ENCODE peak calls at places on chromosomes 5 and 9, in ten cellular contexts. One of them, this sample, is unnamed.

GRCh38 chr5:177526191-177526590 is 9.4 kb upstream of the DDX41 start:
- DNase-seq in activated CD4-positive, alpha-beta T cell treated with anti-CD3 and anti-CD28 coated beads for 24 hours: no peak
- DNase-seq in kidney tubule cell: no peak
- DNase-seq in CD4-positive, alpha-beta memory T cell: no peak
- DNase-seq in cardiac fibroblast: no peak
- DNase-seq in NCI-H1105 treated with DMSO at 0.1 percent for 48 hours: no peak
- DNase-seq in choroid plexus epithelial cell: no peak
- DNase-seq in left cardiac atrium: no peak
- DNase-seq in neural crest cell: no peak
- DNase-seq in stimulated activated CD8-positive, alpha-beta memory T cell treated with anti-CD3 and anti-CD28 coated beads, Interleukin-7, amount 100 ng/mL, for 24 hours: no peak
- DNase-seq in this sample: no peak

GRCh38 chr9:13705913-13706312 is 426.4 kb upstream of the MPDZ start:
- DNase-seq in stimulated activated CD8-positive, alpha-beta memory T cell treated with anti-CD3 and anti-CD28 coated beads, Interleukin-7, amount 100 ng/mL, for 24 hours: no peak
- DNase-seq in choroid plexus epithelial cell: peak
- DNase-seq in activated CD4-positive, alpha-beta T cell treated with anti-CD3 and anti-CD28 coated beads for 24 hours: no peak
- DNase-seq in NCI-H1105 treated with DMSO at 0.1 percent for 48 hours: no peak
- DNase-seq in left cardiac atrium: peak
- DNase-seq in cardiac fibroblast: peak
- DNase-seq in neural crest cell: no peak
- DNase-seq in kidney tubule cell: no peak
- DNase-seq in CD4-positive, alpha-beta memory T cell: no peak
- DNase-seq in this sample: no peak

GRCh38 chr5:166551384-166551783 is 1740.1 kb upstream of the WWC1 start:
- DNase-seq in neural crest cell: no peak
- DNase-seq in left cardiac atrium: no peak
- DNase-seq in CD4-positive, alpha-beta memory T cell: no peak
- DNase-seq in activated CD4-positive, alpha-beta T cell treated with anti-CD3 and anti-CD28 coated beads for 24 hours: no peak
- DNase-seq in choroid plexus epithelial cell: no peak
- DNase-seq in kidney tubule cell: no peak
- DNase-seq in NCI-H1105 treated with DMSO at 0.1 percent for 48 hours: peak
- DNase-seq in cardiac fibroblast: peak
- DNase-seq in stimulated activated CD8-positive, alpha-beta memory T cell treated with anti-CD3 and anti-CD28 coated beads, Interleukin-7, amount 100 ng/mL, for 24 hours: no peak
- DNase-seq in this sample: no peak

GRCh38 chr5:64759960-64760695 is 8.4 kb downstream of the SREK1IP1 start:
- DNase-seq in NCI-H1105 treated with DMSO at 0.1 percent for 48 hours: peak
- DNase-seq in CD4-positive, alpha-beta memory T cell: no peak
- DNase-seq in activated CD4-positive, alpha-beta T cell treated with anti-CD3 and anti-CD28 coated beads for 24 hours: no peak
- DNase-seq in stimulated activated CD8-positive, alpha-beta memory T cell treated with anti-CD3 and anti-CD28 coated beads, Interleukin-7, amount 100 ng/mL, for 24 hours: no peak
- DNase-seq in choroid plexus epithelial cell: no peak
- DNase-seq in cardiac fibroblast: no peak
- DNase-seq in neural crest cell: no peak
- DNase-seq in kidney tubule cell: no peak
- DNase-seq in left cardiac atrium: no peak
- DNase-seq in this sample: no peak

GRCh38 chr5:10151656-10152055 is 98.0 kb downstream of the ATPSCKMT start:
- DNase-seq in choroid plexus epithelial cell: peak
- DNase-seq in kidney tubule cell: peak
- DNase-seq in NCI-H1105 treated with DMSO at 0.1 percent for 48 hours: no peak
- DNase-seq in left cardiac atrium: no peak
- DNase-seq in CD4-positive, alpha-beta memory T cell: no peak
- DNase-seq in cardiac fibroblast: no peak
- DNase-seq in activated CD4-positive, alpha-beta T cell treated with anti-CD3 and anti-CD28 coated beads for 24 hours: no peak
- DNase-seq in neural crest cell: no peak
- DNase-seq in stimulated activated CD8-positive, alpha-beta memory T cell treated with anti-CD3 and anti-CD28 coated beads, Interleukin-7, amount 100 ng/mL, for 24 hours: no peak
- DNase-seq in this sample: no peak

GRCh38 chr9:4550777-4551476 is 60.7 kb downstream of the SLC1A1 start:
- DNase-seq in neural crest cell: no peak
- DNase-seq in choroid plexus epithelial cell: peak
- DNase-seq in CD4-positive, alpha-beta memory T cell: peak
- DNase-seq in stimulated activated CD8-positive, alpha-beta memory T cell treated with anti-CD3 and anti-CD28 coated beads, Interleukin-7, amount 100 ng/mL, for 24 hours: no peak
- DNase-seq in cardiac fibroblast: peak
- DNase-seq in kidney tubule cell: peak
- DNase-seq in left cardiac atrium: no peak
- DNase-seq in NCI-H1105 treated with DMSO at 0.1 percent for 48 hours: no peak
- DNase-seq in activated CD4-positive, alpha-beta T cell treated with anti-CD3 and anti-CD28 coated beads for 24 hours: no peak
- DNase-seq in this sample: no peak

GRCh38 chr9:124145903-124146575 is 111.7 kb upstream of the NEK6 start:
- DNase-seq in kidney tubule cell: peak
- DNase-seq in left cardiac atrium: no peak
- DNase-seq in CD4-positive, alpha-beta memory T cell: no peak
- DNase-seq in activated CD4-positive, alpha-beta T cell treated with anti-CD3 and anti-CD28 coated beads for 24 hours: no peak
- DNase-seq in choroid plexus epithelial cell: peak
- DNase-seq in neural crest cell: no peak
- DNase-seq in stimulated activated CD8-positive, alpha-beta memory T cell treated with anti-CD3 and anti-CD28 coated beads, Interleukin-7, amount 100 ng/mL, for 24 hours: no peak
- DNase-seq in NCI-H1105 treated with DMSO at 0.1 percent for 48 hours: no peak
- DNase-seq in cardiac fibroblast: peak
- DNase-seq in this sample: no peak

GRCh38 chr9:2662496-2662895 is 40.9 kb downstream of the VLDLR start:
- DNase-seq in cardiac fibroblast: no peak
- DNase-seq in stimulated activated CD8-positive, alpha-beta memory T cell treated with anti-CD3 and anti-CD28 coated beads, Interleukin-7, amount 100 ng/mL, for 24 hours: no peak
- DNase-seq in NCI-H1105 treated with DMSO at 0.1 percent for 48 hours: no peak
- DNase-seq in activated CD4-positive, alpha-beta T cell treated with anti-CD3 and anti-CD28 coated beads for 24 hours: no peak
- DNase-seq in left cardiac atrium: no peak
- DNase-seq in CD4-positive, alpha-beta memory T cell: no peak
- DNase-seq in kidney tubule cell: no peak
- DNase-seq in neural crest cell: no peak
- DNase-seq in choroid plexus epithelial cell: peak
- DNase-seq in this sample: no peak

GRCh38 chr9:109448223-109448622 is 49.9 kb downstream of the PTPN3 start:
- DNase-seq in activated CD4-positive, alpha-beta T cell treated with anti-CD3 and anti-CD28 coated beads for 24 hours: no peak
- DNase-seq in NCI-H1105 treated with DMSO at 0.1 percent for 48 hours: no peak
- DNase-seq in stimulated activated CD8-positive, alpha-beta memory T cell treated with anti-CD3 and anti-CD28 coated beads, Interleukin-7, amount 100 ng/mL, for 24 hours: no peak
- DNase-seq in kidney tubule cell: peak
- DNase-seq in neural crest cell: no peak
- DNase-seq in cardiac fibroblast: peak
- DNase-seq in choroid plexus epithelial cell: peak
- DNase-seq in left cardiac atrium: no peak
- DNase-seq in CD4-positive, alpha-beta memory T cell: no peak
- DNase-seq in this sample: no peak

GRCh38 chr5:39519566-39520231 is 94.9 kb upstream of the DAB2 start:
- DNase-seq in stimulated activated CD8-positive, alpha-beta memory T cell treated with anti-CD3 and anti-CD28 coated beads, Interleukin-7, amount 100 ng/mL, for 24 hours: no peak
- DNase-seq in left cardiac atrium: no peak
- DNase-seq in activated CD4-positive, alpha-beta T cell treated with anti-CD3 and anti-CD28 coated beads for 24 hours: no peak
- DNase-seq in CD4-positive, alpha-beta memory T cell: no peak
- DNase-seq in NCI-H1105 treated with DMSO at 0.1 percent for 48 hours: no peak
- DNase-seq in kidney tubule cell: peak
- DNase-seq in choroid plexus epithelial cell: peak
- DNase-seq in neural crest cell: no peak
- DNase-seq in cardiac fibroblast: peak
- DNase-seq in this sample: no peak

GRCh38 chr5:54186912-54187445 is 123.4 kb downstream of the ARL15 start:
- DNase-seq in stimulated activated CD8-positive, alpha-beta memory T cell treated with anti-CD3 and anti-CD28 coated beads, Interleukin-7, amount 100 ng/mL, for 24 hours: no peak
- DNase-seq in kidney tubule cell: no peak
- DNase-seq in NCI-H1105 treated with DMSO at 0.1 percent for 48 hours: no peak
- DNase-seq in cardiac fibroblast: no peak
- DNase-seq in left cardiac atrium: peak
- DNase-seq in choroid plexus epithelial cell: no peak
- DNase-seq in CD4-positive, alpha-beta memory T cell: no peak
- DNase-seq in activated CD4-positive, alpha-beta T cell treated with anti-CD3 and anti-CD28 coated beads for 24 hours: no peak
- DNase-seq in neural crest cell: no peak
- DNase-seq in this sample: no peak

GRCh38 chr9:116232425-116233159 is 79.0 kb downstream of the PAPPA start:
- DNase-seq in cardiac fibroblast: peak
- DNase-seq in left cardiac atrium: no peak
- DNase-seq in kidney tubule cell: peak
- DNase-seq in neural crest cell: no peak
- DNase-seq in CD4-positive, alpha-beta memory T cell: no peak
- DNase-seq in NCI-H1105 treated with DMSO at 0.1 percent for 48 hours: peak
- DNase-seq in stimulated activated CD8-positive, alpha-beta memory T cell treated with anti-CD3 and anti-CD28 coated beads, Interleukin-7, amount 100 ng/mL, for 24 hours: no peak
- DNase-seq in choroid plexus epithelial cell: peak
- DNase-seq in activated CD4-positive, alpha-beta T cell treated with anti-CD3 and anti-CD28 coated beads for 24 hours: no peak
- DNase-seq in this sample: no peak

GRCh38 chr5:162684145-162684544 is 616.6 kb downstream of the GABRG2 start:
- DNase-seq in stimulated activated CD8-positive, alpha-beta memory T cell treated with anti-CD3 and anti-CD28 coated beads, Interleukin-7, amount 100 ng/mL, for 24 hours: no peak
- DNase-seq in neural crest cell: no peak
- DNase-seq in activated CD4-positive, alpha-beta T cell treated with anti-CD3 and anti-CD28 coated beads for 24 hours: no peak
- DNase-seq in left cardiac atrium: no peak
- DNase-seq in NCI-H1105 treated with DMSO at 0.1 percent for 48 hours: no peak
- DNase-seq in choroid plexus epithelial cell: no peak
- DNase-seq in cardiac fibroblast: no peak
- DNase-seq in kidney tubule cell: no peak
- DNase-seq in CD4-positive, alpha-beta memory T cell: no peak
- DNase-seq in this sample: no peak

GRCh38 chr9:133832836-133833235 is 94.7 kb upstream of the SARDH start:
- DNase-seq in NCI-H1105 treated with DMSO at 0.1 percent for 48 hours: no peak
- DNase-seq in CD4-positive, alpha-beta memory T cell: no peak
- DNase-seq in left cardiac atrium: no peak
- DNase-seq in neural crest cell: no peak
- DNase-seq in stimulated activated CD8-positive, alpha-beta memory T cell treated with anti-CD3 and anti-CD28 coated beads, Interleukin-7, amount 100 ng/mL, for 24 hours: no peak
- DNase-seq in choroid plexus epithelial cell: no peak
- DNase-seq in kidney tubule cell: no peak
- DNase-seq in cardiac fibroblast: no peak
- DNase-seq in activated CD4-positive, alpha-beta T cell treated with anti-CD3 and anti-CD28 coated beads for 24 hours: no peak
- DNase-seq in this sample: no peak

GRCh38 chr5:53178830-53179229 is 69.3 kb upstream of the MOCS2 start:
- DNase-seq in choroid plexus epithelial cell: no peak
- DNase-seq in kidney tubule cell: no peak
- DNase-seq in cardiac fibroblast: no peak
- DNase-seq in NCI-H1105 treated with DMSO at 0.1 percent for 48 hours: no peak
- DNase-seq in activated CD4-positive, alpha-beta T cell treated with anti-CD3 and anti-CD28 coated beads for 24 hours: no peak
- DNase-seq in left cardiac atrium: no peak
- DNase-seq in neural crest cell: no peak
- DNase-seq in stimulated activated CD8-positive, alpha-beta memory T cell treated with anti-CD3 and anti-CD28 coated beads, Interleukin-7, amount 100 ng/mL, for 24 hours: no peak
- DNase-seq in CD4-positive, alpha-beta memory T cell: no peak
- DNase-seq in this sample: no peak

GRCh38 chr5:164394686-164395187 is 889.3 kb downstream of the MAT2B start:
- DNase-seq in activated CD4-positive, alpha-beta T cell treated with anti-CD3 and anti-CD28 coated beads for 24 hours: no peak
- DNase-seq in NCI-H1105 treated with DMSO at 0.1 percent for 48 hours: no peak
- DNase-seq in CD4-positive, alpha-beta memory T cell: no peak
- DNase-seq in neural crest cell: no peak
- DNase-seq in kidney tubule cell: no peak
- DNase-seq in stimulated activated CD8-positive, alpha-beta memory T cell treated with anti-CD3 and anti-CD28 coated beads, Interleukin-7, amount 100 ng/mL, for 24 hours: no peak
- DNase-seq in left cardiac atrium: no peak
- DNase-seq in cardiac fibroblast: no peak
- DNase-seq in choroid plexus epithelial cell: no peak
- DNase-seq in this sample: no peak

GRCh38 chr9:15142903-15143534 is 164.0 kb downstream of the TTC39B start:
- DNase-seq in neural crest cell: no peak
- DNase-seq in choroid plexus epithelial cell: peak
- DNase-seq in CD4-positive, alpha-beta memory T cell: peak
- DNase-seq in activated CD4-positive, alpha-beta T cell treated with anti-CD3 and anti-CD28 coated beads for 24 hours: no peak
- DNase-seq in kidney tubule cell: peak
- DNase-seq in cardiac fibroblast: peak
- DNase-seq in left cardiac atrium: no peak
- DNase-seq in NCI-H1105 treated with DMSO at 0.1 percent for 48 hours: peak
- DNase-seq in stimulated activated CD8-positive, alpha-beta memory T cell treated with anti-CD3 and anti-CD28 coated beads, Interleukin-7, amount 100 ng/mL, for 24 hours: no peak
- DNase-seq in this sample: peak

GRCh38 chr5:107074991-107075390 is 595.7 kb downstream of the EFNA5 start:
- DNase-seq in cardiac fibroblast: no peak
- DNase-seq in neural crest cell: no peak
- DNase-seq in CD4-positive, alpha-beta memory T cell: no peak
- DNase-seq in NCI-H1105 treated with DMSO at 0.1 percent for 48 hours: no peak
- DNase-seq in stimulated activated CD8-positive, alpha-beta memory T cell treated with anti-CD3 and anti-CD28 coated beads, Interleukin-7, amount 100 ng/mL, for 24 hours: no peak
- DNase-seq in choroid plexus epithelial cell: peak
- DNase-seq in activated CD4-positive, alpha-beta T cell treated with anti-CD3 and anti-CD28 coated beads for 24 hours: no peak
- DNase-seq in kidney tubule cell: peak
- DNase-seq in left cardiac atrium: no peak
- DNase-seq in this sample: no peak

GRCh38 chr9:130713286-130713975 is 19.9 kb downstream of the EXOSC2 start:
- DNase-seq in stimulated activated CD8-positive, alpha-beta memory T cell treated with anti-CD3 and anti-CD28 coated beads, Interleukin-7, amount 100 ng/mL, for 24 hours: no peak
- DNase-seq in kidney tubule cell: peak
- DNase-seq in cardiac fibroblast: peak
- DNase-seq in activated CD4-positive, alpha-beta T cell treated with anti-CD3 and anti-CD28 coated beads for 24 hours: no peak
- DNase-seq in choroid plexus epithelial cell: peak
- DNase-seq in CD4-positive, alpha-beta memory T cell: no peak
- DNase-seq in NCI-H1105 treated with DMSO at 0.1 percent for 48 hours: peak
- DNase-seq in neural crest cell: no peak
- DNase-seq in left cardiac atrium: peak
- DNase-seq in this sample: no peak

GRCh38 chr5:149654282-149654681 is 73.0 kb downstream of the ARHGEF37 start:
- DNase-seq in CD4-positive, alpha-beta memory T cell: no peak
- DNase-seq in activated CD4-positive, alpha-beta T cell treated with anti-CD3 and anti-CD28 coated beads for 24 hours: no peak
- DNase-seq in cardiac fibroblast: no peak
- DNase-seq in neural crest cell: no peak
- DNase-seq in left cardiac atrium: no peak
- DNase-seq in NCI-H1105 treated with DMSO at 0.1 percent for 48 hours: no peak
- DNase-seq in kidney tubule cell: no peak
- DNase-seq in choroid plexus epithelial cell: no peak
- DNase-seq in stimulated activated CD8-positive, alpha-beta memory T cell treated with anti-CD3 and anti-CD28 coated beads, Interleukin-7, amount 100 ng/mL, for 24 hours: no peak
- DNase-seq in this sample: no peak

GRCh38 chr5:37665889-37666288 is 174.0 kb downstream of the GDNF start:
- DNase-seq in cardiac fibroblast: no peak
- DNase-seq in activated CD4-positive, alpha-beta T cell treated with anti-CD3 and anti-CD28 coated beads for 24 hours: no peak
- DNase-seq in stimulated activated CD8-positive, alpha-beta memory T cell treated with anti-CD3 and anti-CD28 coated beads, Interleukin-7, amount 100 ng/mL, for 24 hours: no peak
- DNase-seq in CD4-positive, alpha-beta memory T cell: no peak
- DNase-seq in kidney tubule cell: peak
- DNase-seq in choroid plexus epithelial cell: no peak
- DNase-seq in left cardiac atrium: peak
- DNase-seq in neural crest cell: no peak
- DNase-seq in NCI-H1105 treated with DMSO at 0.1 percent for 48 hours: peak
- DNase-seq in this sample: no peak

GRCh38 chr9:115114541-115114940 is 3.4 kb downstream of the TNC start:
- DNase-seq in cardiac fibroblast: no peak
- DNase-seq in CD4-positive, alpha-beta memory T cell: no peak
- DNase-seq in kidney tubule cell: peak
- DNase-seq in stimulated activated CD8-positive, alpha-beta memory T cell treated with anti-CD3 and anti-CD28 coated beads, Interleukin-7, amount 100 ng/mL, for 24 hours: no peak
- DNase-seq in choroid plexus epithelial cell: no peak
- DNase-seq in left cardiac atrium: no peak
- DNase-seq in NCI-H1105 treated with DMSO at 0.1 percent for 48 hours: no peak
- DNase-seq in activated CD4-positive, alpha-beta T cell treated with anti-CD3 and anti-CD28 coated beads for 24 hours: no peak
- DNase-seq in neural crest cell: no peak
- DNase-seq in this sample: no peak

GRCh38 chr9:125538092-125538473 is 168.9 kb downstream of the MAPKAP1 start:
- DNase-seq in CD4-positive, alpha-beta memory T cell: no peak
- DNase-seq in left cardiac atrium: no peak
- DNase-seq in kidney tubule cell: peak
- DNase-seq in cardiac fibroblast: peak
- DNase-seq in neural crest cell: no peak
- DNase-seq in stimulated activated CD8-positive, alpha-beta memory T cell treated with anti-CD3 and anti-CD28 coated beads, Interleukin-7, amount 100 ng/mL, for 24 hours: no peak
- DNase-seq in activated CD4-positive, alpha-beta T cell treated with anti-CD3 and anti-CD28 coated beads for 24 hours: no peak
- DNase-seq in choroid plexus epithelial cell: peak
- DNase-seq in NCI-H1105 treated with DMSO at 0.1 percent for 48 hours: peak
- DNase-seq in this sample: no peak

GRCh38 chr5:78009937-78010527 is 233.9 kb upstream of the TBCA start:
- DNase-seq in kidney tubule cell: no peak
- DNase-seq in activated CD4-positive, alpha-beta T cell treated with anti-CD3 and anti-CD28 coated beads for 24 hours: no peak
- DNase-seq in choroid plexus epithelial cell: peak
- DNase-seq in cardiac fibroblast: peak
- DNase-seq in CD4-positive, alpha-beta memory T cell: no peak
- DNase-seq in neural crest cell: no peak
- DNase-seq in stimulated activated CD8-positive, alpha-beta memory T cell treated with anti-CD3 and anti-CD28 coated beads, Interleukin-7, amount 100 ng/mL, for 24 hours: no peak
- DNase-seq in left cardiac atrium: no peak
- DNase-seq in NCI-H1105 treated with DMSO at 0.1 percent for 48 hours: no peak
- DNase-seq in this sample: no peak

GRCh38 chr5:140672455-140673186 is 755 bp downstream of the DND1 start:
- DNase-seq in activated CD4-positive, alpha-beta T cell treated with anti-CD3 and anti-CD28 coated beads for 24 hours: no peak
- DNase-seq in NCI-H1105 treated with DMSO at 0.1 percent for 48 hours: no peak
- DNase-seq in CD4-positive, alpha-beta memory T cell: no peak
- DNase-seq in cardiac fibroblast: peak
- DNase-seq in stimulated activated CD8-positive, alpha-beta memory T cell treated with anti-CD3 and anti-CD28 coated beads, Interleukin-7, amount 100 ng/mL, for 24 hours: no peak
- DNase-seq in neural crest cell: no peak
- DNase-seq in kidney tubule cell: peak
- DNase-seq in choroid plexus epithelial cell: peak
- DNase-seq in left cardiac atrium: peak
- DNase-seq in this sample: no peak

GRCh38 chr5:115098041-115098702 is 71.5 kb downstream of the TRIM36 start:
- DNase-seq in stimulated activated CD8-positive, alpha-beta memory T cell treated with anti-CD3 and anti-CD28 coated beads, Interleukin-7, amount 100 ng/mL, for 24 hours: peak
- DNase-seq in neural crest cell: peak
- DNase-seq in CD4-positive, alpha-beta memory T cell: peak
- DNase-seq in activated CD4-positive, alpha-beta T cell treated with anti-CD3 and anti-CD28 coated beads for 24 hours: no peak
- DNase-seq in NCI-H1105 treated with DMSO at 0.1 percent for 48 hours: peak
- DNase-seq in kidney tubule cell: peak
- DNase-seq in left cardiac atrium: no peak
- DNase-seq in choroid plexus epithelial cell: peak
- DNase-seq in cardiac fibroblast: peak
- DNase-seq in this sample: peak

GRCh38 chr5:71932649-71933338 is 174.5 kb upstream of the MAP1B start:
- DNase-seq in left cardiac atrium: peak
- DNase-seq in CD4-positive, alpha-beta memory T cell: no peak
- DNase-seq in neural crest cell: peak
- DNase-seq in stimulated activated CD8-positive, alpha-beta memory T cell treated with anti-CD3 and anti-CD28 coated beads, Interleukin-7, amount 100 ng/mL, for 24 hours: no peak
- DNase-seq in choroid plexus epithelial cell: peak
- DNase-seq in activated CD4-positive, alpha-beta T cell treated with anti-CD3 and anti-CD28 coated beads for 24 hours: no peak
- DNase-seq in NCI-H1105 treated with DMSO at 0.1 percent for 48 hours: no peak
- DNase-seq in cardiac fibroblast: peak
- DNase-seq in kidney tubule cell: peak
- DNase-seq in this sample: no peak

GRCh38 chr5:5132896-5133295 is 7.2 kb upstream of the ADAMTS16 start:
- DNase-seq in choroid plexus epithelial cell: no peak
- DNase-seq in neural crest cell: no peak
- DNase-seq in NCI-H1105 treated with DMSO at 0.1 percent for 48 hours: no peak
- DNase-seq in left cardiac atrium: no peak
- DNase-seq in kidney tubule cell: no peak
- DNase-seq in cardiac fibroblast: no peak
- DNase-seq in activated CD4-positive, alpha-beta T cell treated with anti-CD3 and anti-CD28 coated beads for 24 hours: no peak
- DNase-seq in stimulated activated CD8-positive, alpha-beta memory T cell treated with anti-CD3 and anti-CD28 coated beads, Interleukin-7, amount 100 ng/mL, for 24 hours: no peak
- DNase-seq in CD4-positive, alpha-beta memory T cell: no peak
- DNase-seq in this sample: no peak

This sample was measured in GM18507.